ENCODE peak calls at places on chromosomes 12 and 14, in ten cellular contexts. H, R, J, A, Y, P, V, I, W and B are unnamed samples.

GRCh38 chr12:77388611-77389265 is 323.4 kb upstream of the E2F7 start:
- DNase-seq in I (no peak), H (no peak), A (no peak), J (no peak), R (no peak), P (no peak), W (no peak), V (no peak), Y (no peak), B (no peak)

GRCh38 chr12:38904932-38905479 is 385 bp downstream of the CPNE8 start:
- DNase-seq in V (peak), R (peak), J (peak), A (peak), Y (no peak), W (peak), H (peak), I (peak), P (peak), B (peak)

GRCh38 chr12:107515446-107515958 is 170.1 kb upstream of the PWP1 start:
- DNase-seq in I (no peak), Y (peak), R (peak), A (no peak), V (peak), H (no peak), P (no peak), W (no peak), J (peak), B (no peak)

GRCh38 chr14:43090380-43090779 is 1416.7 kb downstream of the FSCB start:
- DNase-seq in I (no peak), V (no peak), A (no peak), P (no peak), J (no peak), Y (no peak), H (no peak), W (no peak), R (no peak), B (no peak)

GRCh38 chr12:98945864-98946263 is 300.8 kb downstream of the APAF1 start:
- DNase-seq in H (no peak), P (no peak), R (no peak), J (no peak), Y (no peak), A (no peak), I (no peak), W (no peak), V (no peak), B (no peak)

GRCh38 chr12:93167841-93168492 is 209.8 kb upstream of the NUDT4 start:
- DNase-seq in I (no peak), W (no peak), P (no peak), V (no peak), H (peak), A (no peak), R (peak), J (no peak), Y (no peak), B (peak)

GRCh38 chr12:9669019-9669326 is 540 bp upstream of the CLEC2D start:
- DNase-seq in P (no peak), V (no peak), H (no peak), A (no peak), Y (no peak), I (no peak), W (no peak), J (no peak), R (no peak), B (no peak)

GRCh38 chr12:130706885-130707570 is 9.1 kb downstream of the RIMBP2 start:
- DNase-seq in W (no peak), Y (no peak), V (no peak), P (no peak), H (no peak), I (no peak), J (no peak), R (no peak), A (no peak), B (no peak)

GRCh38 chr14:85060116-85060515 is 469.8 kb upstream of the FLRT2 start:
- DNase-seq in R (peak), I (no peak), P (no peak), W (no peak), V (no peak), H (no peak), Y (peak), A (no peak), J (no peak), B (no peak)

GRCh38 chr12:86727151-86727550 is 471.0 kb upstream of the MGAT4C start:
- DNase-seq in I (no peak), A (no peak), Y (peak), J (no peak), V (peak), W (no peak), R (peak), H (no peak), P (no peak), B (no peak)

GRCh38 chr12:126537961-126538530 is 1472.8 kb downstream of the AACS start:
- DNase-seq in V (no peak), J (no peak), I (no peak), R (no peak), P (no peak), H (no peak), A (no peak), W (no peak), Y (no peak), B (no peak)